ENCODE peak calls at places on chromosome 1, in eight cellular contexts. X is GM23338, E is A549, S is K562, U is HCT116, P is Panc1, C is HepG2, Q is SK-N-SH. O is an unnamed sample.
A peak's percentile ranks its signal among the peaks of the same experiment; 100 is the strongest.

GRCh38 chr1:225880636-225881035 is 1.5 kb downstream of the TMEM63A start:
- DNase-seq in X (no peak), E (no peak), S (no peak), U (no peak), P (no peak), C (peak; percentile 21), Q (no peak), O (no peak)

GRCh38 chr1:161933592-161934277 is 89.9 kb downstream of the OLFML2B start:
- DNase-seq in X (no peak), E (no peak), S (no peak), U (no peak), P (no peak), C (no peak), Q (no peak), O (no peak)

GRCh38 chr1:244435562-244436205 is 16.0 kb downstream of the ADSS2 start:
- DNase-seq in X (no peak), E (peak; percentile 26), S (no peak), U (peak; percentile 12), P (no peak), C (peak; percentile 58), Q (no peak), O (no peak)

GRCh38 chr1:154736840-154737239 is 128.9 kb upstream of the ADAR start:
- DNase-seq in X (no peak), E (peak; percentile 37), S (no peak), U (no peak), P (no peak), C (no peak), Q (no peak), O (peak; percentile 19)

GRCh38 chr1:35644204-35644603 is 2.9 kb upstream of the PSMB2 start:
- DNase-seq in X (no peak), E (no peak), S (no peak), U (no peak), P (no peak), C (no peak), Q (no peak), O (no peak)

GRCh38 chr1:111739984-111740765 is 980 bp upstream of the INKA2 start:
- DNase-seq in X (peak; percentile 97), E (peak; percentile 72), S (peak; percentile 35), U (no peak), P (no peak), C (no peak), Q (peak; percentile 86), O (no peak)

GRCh38 chr1:229199261-229199850 is 71.6 kb upstream of the RAB4A start:
- DNase-seq in X (peak; percentile 53), E (no peak), S (no peak), U (no peak), P (no peak), C (no peak), Q (no peak), O (no peak)

GRCh38 chr1:231313661-231314060 is 24.0 kb downstream of the EXOC8 start:
- DNase-seq in X (no peak), E (no peak), S (no peak), U (no peak), P (no peak), C (no peak), Q (no peak), O (no peak)

GRCh38 chr1:182206628-182207239 is 145.2 kb upstream of the ZNF648 start:
- DNase-seq in X (no peak), E (no peak), S (no peak), U (no peak), P (no peak), C (no peak), Q (no peak), O (no peak)

GRCh38 chr1:171751208-171751607 is 9.3 kb upstream of the VAMP4 start:
- DNase-seq in X (no peak), E (no peak), S (no peak), U (no peak), P (no peak), C (no peak), Q (no peak), O (no peak)

GRCh38 chr1:235266325-235266724 is 61.7 kb downstream of the ARID4B start:
- DNase-seq in X (peak; percentile 27), E (no peak), S (no peak), U (no peak), P (no peak), C (no peak), Q (peak; percentile 34), O (no peak)

GRCh38 chr1:167328762-167329483 is 108.2 kb downstream of the POU2F1 start:
- DNase-seq in X (peak; percentile 56), E (no peak), S (no peak), U (no peak), P (no peak), C (no peak), Q (no peak), O (peak; percentile 77)

GRCh38 chr1:177898377-177898648 is 71.5 kb downstream of the SEC16B start:
- DNase-seq in X (no peak), E (no peak), S (no peak), U (no peak), P (no peak), C (no peak), Q (no peak), O (no peak)

GRCh38 chr1:26177182-26177684 is at the start of gene CNKSR1:
- DNase-seq in X (peak; percentile 97), E (no peak), S (no peak), U (peak; percentile 84), P (no peak), C (peak; percentile 62), Q (no peak), O (no peak)

GRCh38 chr1:11316701-11317100 is 43.7 kb downstream of the UBIAD1 start:
- DNase-seq in X (no peak), E (no peak), S (no peak), U (no peak), P (no peak), C (no peak), Q (no peak), O (no peak)

GRCh38 chr1:197224160-197224559 is 43.9 kb upstream of the CRB1 start:
- DNase-seq in X (no peak), E (no peak), S (no peak), U (no peak), P (no peak), C (no peak), Q (peak; percentile 13), O (no peak)

GRCh38 chr1:24762133-24762676 is 17.0 kb downstream of the CLIC4 start:
- DNase-seq in X (no peak), E (no peak), S (no peak), U (no peak), P (no peak), C (no peak), Q (no peak), O (peak; percentile 71)

GRCh38 chr1:201536542-201536941 is 2.4 kb upstream of the NAV1 start:
- DNase-seq in X (no peak), E (peak; percentile 23), S (no peak), U (peak; percentile 35), P (no peak), C (no peak), Q (no peak), O (no peak)
- TF ChIP-seq REST in X (no peak), E (no peak), S (no peak), U (no peak), P (no peak), C (no peak), Q (peak; percentile 85), O (no peak)

DNA sequence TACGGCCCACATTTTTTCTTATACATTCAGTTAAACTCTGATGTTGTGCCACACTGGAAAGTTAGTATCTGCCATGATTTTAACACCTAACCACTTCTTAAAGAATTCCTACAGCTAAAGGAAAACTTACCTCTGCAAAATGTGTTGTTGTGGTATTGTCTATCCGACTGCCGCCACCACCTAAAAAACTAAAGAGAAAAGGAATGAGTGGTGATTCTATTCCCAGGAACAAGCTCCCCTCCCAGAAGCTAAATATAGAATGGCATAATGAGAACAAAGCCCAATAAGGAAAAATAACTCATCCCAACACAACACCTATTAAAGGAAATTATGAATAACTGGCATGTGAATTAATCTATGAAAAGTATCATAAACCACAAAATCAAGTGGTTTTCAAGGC is 39.5 kb downstream of the RNF115 start:
- DNase-seq in X (no peak), E (no peak), S (no peak), U (no peak), P (no peak), C (no peak), Q (no peak), O (no peak)
- H3K27ac ChIP-seq in X (no peak overlapping the region), E (peak overlapping the region; percentile 39), S (no peak overlapping the region), U (no peak overlapping the region), P (peak overlapping the region; percentile 31), C (no peak overlapping the region), Q (no peak overlapping the region), O (no peak overlapping the region)

GRCh38 chr1:30757976-30758688 is 558 bp upstream of the LAPTM5 start:
- DNase-seq in X (no peak), E (no peak), S (no peak), U (no peak), P (no peak), C (no peak), Q (no peak), O (no peak)

GRCh38 chr1:30758785-30759380 is 1.3 kb upstream of the LAPTM5 start:
- DNase-seq in X (peak; percentile 30), E (peak; percentile 25), S (peak; percentile 70), U (peak; percentile 42), P (no peak), C (no peak), Q (no peak), O (peak; percentile 49)

GRCh38 chr1:30761312-30762151 is 4.0 kb upstream of the LAPTM5 start:
- DNase-seq in X (no peak), E (no peak), S (peak; percentile 57), U (no peak), P (no peak), C (no peak), Q (no peak), O (no peak)

GRCh38 chr1:30760596-30761311 is 3.2 kb upstream of the LAPTM5 start:
- DNase-seq in X (no peak), E (no peak), S (no peak), U (no peak), P (no peak), C (no peak), Q (no peak), O (peak; percentile 26)

GRCh38 chr1:30759718-30760281 is 2.2 kb upstream of the LAPTM5 start:
- DNase-seq in X (peak; percentile 32), E (no peak), S (no peak), U (no peak), P (no peak), C (no peak), Q (no peak), O (no peak)
- TF ChIP-seq REST in X (no peak), E (no peak), S (no peak), U (no peak), P (no peak), C (no peak), Q (no peak), O (no peak)

DNA sequence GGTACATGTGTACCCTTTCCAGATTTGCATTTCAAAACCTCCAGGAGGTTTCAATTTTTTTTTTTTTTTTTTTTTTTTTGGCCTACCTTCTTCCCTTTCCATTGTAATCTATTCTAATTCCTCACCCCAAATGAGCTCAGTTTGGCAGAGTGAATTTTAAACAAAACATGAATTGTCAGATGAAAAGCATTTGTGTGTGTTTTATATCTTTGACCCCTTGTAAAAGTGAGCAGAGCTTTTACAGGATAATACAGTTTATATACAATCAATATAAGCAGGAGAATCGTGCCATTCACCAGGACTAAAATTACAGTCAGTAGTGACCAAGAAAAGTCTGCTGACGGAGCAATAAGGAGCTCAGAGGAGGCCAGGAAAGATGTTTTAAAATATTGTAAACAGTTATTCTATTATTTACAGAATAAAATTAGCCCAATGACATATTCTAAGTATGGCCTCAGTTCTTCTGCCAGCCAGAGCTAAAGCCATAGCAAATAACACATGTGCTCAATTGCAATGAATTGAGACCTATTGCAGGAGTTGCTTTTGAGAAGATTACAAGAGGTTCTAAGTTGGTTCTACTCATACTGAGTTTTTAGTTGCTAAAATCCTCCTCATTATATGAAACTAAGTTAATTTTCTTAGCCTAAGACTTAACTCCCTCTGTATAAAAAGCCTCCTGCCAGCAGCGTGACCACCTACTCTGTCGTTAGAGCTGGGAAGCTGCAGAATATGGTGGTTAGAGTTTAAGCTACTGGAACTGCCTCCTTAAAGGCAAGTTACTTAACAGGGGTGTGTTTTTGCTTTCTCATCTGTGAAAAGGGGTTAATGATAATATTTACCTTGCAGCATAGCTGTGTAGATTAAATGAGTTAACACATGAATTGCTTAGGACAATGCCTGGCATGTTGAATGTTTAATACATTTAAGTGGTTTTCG is 50.8 kb upstream of the ZNF326 start:
- DNase-seq in X (no peak), E (no peak), S (no peak), U (no peak), P (no peak), C (no peak), Q (no peak), O (no peak)
- H3K27ac ChIP-seq in X (no peak overlapping the region), E (peak overlapping the region; percentile 89), S (no peak overlapping the region), U (no peak overlapping the region), P (no peak overlapping the region), C (peak overlapping the region; percentile 80), Q (no peak overlapping the region), O (no peak overlapping the region)

O was measured in HL-60.